ENCODE peak calls at places on chromosomes 11 and 22, in seven cellular contexts. Y is cardiac muscle cell, D is left lung, J is right lobe of liver, E is endodermal cell, X is body of pancreas, F is testis. L is an unnamed sample. For H3K4me1, the result is how much of the 10 kb centered on the place peaks cover.

GRCh38 chr11:68942751-68943271 is 38.0 kb downstream of the MRGPRD start:
- DNase-seq in X (no peak), D (no peak), F (peak), Y (peak), J (no peak), E (no peak), L (no peak)

GRCh38 chr22:21849489-21849888 is 18.0 kb downstream of the MAPK1 start:
- DNase-seq in X (no peak), D (no peak), J (no peak), F (no peak), Y (no peak), E (no peak), L (no peak)

GRCh38 chr11:119323532-119324033 is 6.7 kb upstream of the MCAM start:
- DNase-seq in J (peak), Y (peak), X (peak), F (peak), D (no peak), E (peak), L (no peak)

GRCh38 chr11:46296520-46297448 is 19.3 kb downstream of the CREB3L1 start:
- DNase-seq in F (peak), D (peak), E (peak), J (peak), X (peak), Y (peak), L (no peak)

GRCh38 chr22:49087163-49087562 is 740.5 kb downstream of the BRD1 start:
- DNase-seq in Y (no peak), X (no peak), F (peak), D (no peak), J (no peak), E (no peak), L (no peak)

GRCh38 chr11:112977620-112978212 is 16.5 kb downstream of the NCAM1 start:
- DNase-seq in E (no peak), Y (peak), D (peak), X (no peak), F (no peak), J (no peak), L (no peak)

GRCh38 chr11:75547617-75548054 is 14.4 kb upstream of the SERPINH1 start:
- DNase-seq in E (peak), X (peak), F (peak), Y (peak), J (no peak), D (no peak), L (peak)

GRCh38 chr11:75263944-75264349 is 23.4 kb downstream of the TPBGL start:
- DNase-seq in Y (no peak), D (peak), E (peak), J (peak), X (no peak), F (no peak), L (peak)

GRCh38 chr11:59766542-59766941 is 11.4 kb downstream of the STX3 start:
- DNase-seq in D (no peak), J (no peak), Y (no peak), F (no peak), X (peak), E (no peak), L (no peak)

GRCh38 chr11:3177931-3178330 is 12.8 kb upstream of the OSBPL5 start:
- DNase-seq in X (no peak), D (no peak), F (no peak), E (no peak), Y (no peak), J (no peak), L (no peak)

GRCh38 chr11:83957038-83957900 is 671.1 kb upstream of the CCDC90B start:
- DNase-seq in D (no peak), E (no peak), X (no peak), F (no peak), J (no peak), Y (no peak), L (no peak)

GRCh38 chr11:38019072-38019775 is 1421.2 kb upstream of the RAG2 start:
- DNase-seq in Y (peak), F (no peak), D (no peak), X (no peak), E (peak), J (no peak), L (no peak)

GRCh38 chr22:46114518-46115387 is 35.6 kb upstream of the PPARA start:
- DNase-seq in E (no peak), Y (no peak), X (peak), D (no peak), F (no peak), J (no peak), L (no peak)

GRCh38 chr22:42179616-42180015 is 49.0 kb upstream of the CYP2D6 start:
- DNase-seq in E (peak), Y (peak), D (no peak), J (no peak), X (no peak), F (no peak), L (no peak)

GRCh38 chr22:43911351-43911750 is 12.3 kb upstream of the PNPLA3 start:
- DNase-seq in F (no peak), Y (no peak), D (no peak), E (no peak), X (no peak), J (no peak), L (no peak)

GRCh38 chr11:86676533-86677154 is 4.2 kb upstream of the ME3 start:
- DNase-seq in D (no peak), E (peak), Y (peak), F (no peak), X (no peak), J (no peak), L (no peak)

GRCh38 chr22:43474161-43475101 is 62.6 kb downstream of the MPPED1 start:
- DNase-seq in D (no peak), J (peak), X (no peak), E (no peak), Y (no peak), F (no peak), L (no peak)

GRCh38 chr11:18775492-18776292 is 15.9 kb downstream of the PTPN5 start:
- DNase-seq in X (peak), E (peak), Y (peak), D (peak), F (peak), J (peak), L (peak)

DNA sequence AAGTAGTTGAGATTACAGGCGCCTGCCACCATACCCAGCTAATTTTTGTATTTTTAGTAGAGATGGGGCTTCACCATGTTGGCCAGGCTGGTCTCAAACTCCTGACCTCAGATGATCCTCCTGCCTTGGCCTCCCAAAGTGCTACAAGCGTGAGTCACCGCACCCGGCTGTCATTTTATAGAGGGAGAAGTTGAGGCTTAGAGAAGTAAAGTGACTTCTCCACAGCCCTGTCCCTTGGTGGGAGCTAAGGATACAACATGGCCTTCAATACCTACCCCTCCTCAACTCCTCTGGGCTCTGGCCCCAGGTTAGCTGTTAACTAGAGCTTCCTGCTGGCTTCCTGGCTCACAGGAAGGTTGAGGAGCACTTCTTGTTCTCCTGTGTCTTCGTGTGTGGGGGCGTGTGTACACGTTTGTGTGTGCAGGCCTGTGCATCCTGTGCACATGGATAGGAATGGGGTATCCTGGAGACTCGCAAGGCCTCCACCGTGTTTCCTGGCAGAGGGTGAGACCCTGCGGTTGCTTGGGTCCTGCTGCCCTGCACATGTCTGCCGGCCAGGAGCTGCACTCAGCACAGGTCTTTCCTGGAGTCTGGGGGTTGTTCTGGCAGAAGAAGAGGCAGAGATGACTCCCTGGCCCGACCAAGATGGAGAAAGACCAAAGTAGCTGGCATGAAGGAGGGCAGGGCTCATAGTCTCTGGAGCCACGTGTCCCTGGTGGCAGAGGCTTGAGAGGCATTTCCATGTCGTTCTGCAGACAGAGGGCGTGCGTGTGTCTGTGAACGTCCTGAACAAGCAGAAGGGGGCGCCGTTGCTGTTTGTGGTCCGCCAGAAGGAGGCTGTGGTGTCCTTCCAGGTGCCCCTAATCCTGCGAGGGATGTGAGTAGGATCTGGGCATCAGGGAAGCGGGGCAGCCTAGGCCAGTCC is 2.4 kb downstream of the SIDT2 start:
- DNase-seq in E (peak), Y (peak), X (peak), F (peak), J (peak), D (peak), L (peak)
- TF ChIP-seq CTCF in E (peak), Y (peak), X (peak), F (peak), J (peak), D (peak), L (peak)

GRCh38 chr11:45213717-45214116 is 67.3 kb downstream of the PRDM11 start:
- DNase-seq in Y (no peak), E (no peak), J (no peak), D (no peak), F (no peak), X (no peak), L (no peak)
- H3K4me1 ChIP-seq in Y (under half), E (under half), J (under half), D (under half), F (under half), X (under half), L (under half)

GRCh38 chr22:23895599-23896144 is 1.5 kb downstream of the MIF start:
- DNase-seq in D (no peak), J (no peak), E (no peak), X (no peak), Y (no peak), F (no peak), L (no peak)

GRCh38 chr22:23897320-23897719 is 3.1 kb downstream of the MIF start:
- DNase-seq in D (no peak), J (no peak), E (no peak), Y (no peak), F (no peak), X (no peak), L (no peak)

GRCh38 chr22:23896523-23897186 is 2.5 kb downstream of the MIF start:
- DNase-seq in F (no peak), X (no peak), J (no peak), D (no peak), E (no peak), Y (no peak), L (no peak)

GRCh38 chr22:23894710-23895598 is 771 bp downstream of the MIF start:
- DNase-seq in F (peak), J (peak), X (peak), D (peak), Y (peak), E (peak), L (peak)

GRCh38 chr22:23896166-23896522 is 2.0 kb downstream of the MIF start:
- DNase-seq in J (no peak), F (no peak), X (no peak), D (no peak), E (no peak), Y (no peak), L (no peak)
- H3K4me3 ChIP-seq in J (no peak), F (no peak), X (no peak), D (peak), E (peak), Y (no peak), L (no peak)

GRCh38 chr11:29019960-29020683 is 911.9 kb downstream of the METTL15 start:
- DNase-seq in Y (peak), X (no peak), J (no peak), F (no peak), D (no peak), E (peak), L (no peak)
- TF ChIP-seq CTCF in Y (peak), X (peak), J (no peak), F (no peak), D (no peak), E (peak), L (no peak)

GRCh38 chr11:36601145-36601544 is 3.1 kb upstream of the RAG2 start:
- DNase-seq in Y (no peak), E (no peak), X (no peak), J (no peak), F (no peak), D (no peak), L (no peak)
- H3K4me1 ChIP-seq in Y (under half), E (under half), X (under half), J (under half), F (under half), D (under half), L (under half)

GRCh38 chr11:14357843-14358728 is 897 bp downstream of the RRAS2 start:
- DNase-seq in F (peak), Y (peak), E (peak), D (peak), J (peak), X (peak), L (peak)
- H3K4me3 ChIP-seq in F (peak), Y (peak), E (peak), D (peak), J (peak), X (peak), L (peak)

GRCh38 chr11:104823638-104824037 is 74.6 kb downstream of the CASP12 start:
- DNase-seq in F (no peak), D (no peak), J (no peak), X (no peak), E (no peak), Y (no peak), L (no peak)
- TF ChIP-seq CTCF in F (no peak), D (no peak), J (no peak), X (no peak), E (no peak), Y (no peak), L (no peak)

GRCh38 chr11:62676698-62677097 is 2.2 kb downstream of the UBXN1 start:
- DNase-seq in J (no peak), X (no peak), D (no peak), Y (no peak), E (peak), F (no peak), L (no peak)
- H3K4me1 ChIP-seq in J (under half), X (half or more), D (half or more), Y (under half), E (under half), F (under half), L (under half)

DNA sequence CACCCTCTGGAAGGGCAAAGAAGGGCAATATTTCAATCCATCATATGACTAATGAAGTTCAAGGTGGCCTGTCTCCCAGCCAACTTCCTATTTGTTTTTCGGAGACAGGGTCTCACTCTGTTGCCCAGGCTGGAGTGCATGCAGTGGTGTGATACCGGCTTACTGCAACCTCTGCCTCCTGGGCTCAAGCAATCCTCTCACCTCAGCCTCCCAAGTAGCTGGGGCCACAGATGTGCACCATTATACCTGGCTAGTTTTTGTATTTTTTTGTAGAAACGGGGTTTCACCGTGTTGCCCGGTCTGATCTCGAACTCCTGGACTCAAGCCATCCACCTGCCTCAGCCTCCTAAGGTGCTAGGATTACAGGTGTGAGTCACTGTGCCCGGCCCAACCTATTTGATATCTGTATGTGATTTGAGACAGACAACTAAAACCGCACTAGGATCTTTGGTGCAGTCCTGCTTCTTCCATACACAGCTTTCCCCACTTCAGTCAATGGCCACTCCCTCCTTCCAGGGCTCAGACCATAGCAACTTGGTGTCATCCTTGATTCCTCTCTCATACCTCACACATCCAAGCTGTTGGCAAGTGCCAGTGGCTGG is 13.3 kb downstream of the ABTB2 start:
- DNase-seq in Y (no peak), D (no peak), F (no peak), X (peak), J (no peak), E (no peak), L (no peak)
- H3K4me3 ChIP-seq in Y (no peak), D (no peak), F (no peak), X (no peak), J (no peak), E (no peak), L (no peak)

GRCh38 chr11:78045851-78046485 is 17.7 kb upstream of the THRSP start:
- DNase-seq in X (peak), F (peak), D (peak), J (peak), E (peak), Y (peak), L (peak)

GRCh38 chr11:78044706-78045105 is 19.0 kb upstream of the THRSP start:
- DNase-seq in Y (no peak), X (peak), E (no peak), F (no peak), J (no peak), D (peak), L (peak)

GRCh38 chr11:78048561-78048960 is 15.1 kb upstream of the THRSP start:
- DNase-seq in Y (no peak), E (no peak), J (no peak), D (no peak), F (no peak), X (no peak), L (no peak)

GRCh38 chr11:78049348-78049747 is 14.3 kb upstream of the THRSP start:
- DNase-seq in F (no peak), E (no peak), J (no peak), X (no peak), Y (no peak), D (no peak), L (no peak)

DNA sequence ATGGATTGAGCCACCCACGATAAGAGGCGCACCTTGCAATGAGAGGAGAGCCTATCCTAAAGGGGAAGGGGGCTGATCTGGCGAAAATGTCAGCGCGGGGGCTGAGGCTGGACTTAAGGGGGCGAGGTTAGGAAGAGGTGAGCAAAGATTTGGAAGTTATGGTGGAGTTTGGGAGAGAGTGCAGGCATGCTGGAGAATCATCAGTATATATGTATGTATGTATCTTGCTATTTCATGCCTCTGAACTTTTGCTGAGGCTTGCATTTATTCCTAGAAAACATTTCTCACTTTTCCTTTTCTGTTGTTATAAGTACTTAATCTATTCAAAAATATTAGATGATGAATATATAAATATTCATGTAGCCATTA is 17.2 kb upstream of the THRSP start:
- DNase-seq in F (no peak), X (no peak), E (no peak), D (no peak), J (no peak), Y (no peak), L (no peak)
- TF ChIP-seq CTCF in F (no peak), X (no peak), E (no peak), D (peak), J (no peak), Y (no peak), L (no peak)

L was measured in lower lobe of right lung.